ENCODE peak calls at places on chromosome 10, in six cellular contexts. One of them, this sample, is unnamed. For H3K4me1, the result is how much of the 10 kb centered on the place peaks cover.

GRCh38 chr10:49571419-49571818 is 32.5 kb upstream of the ERCC6 start:
- DNase-seq in adrenal gland: no peak
- DNase-seq in heart right ventricle: no peak
- DNase-seq in spleen: no peak
- DNase-seq in thoracic aorta: no peak
- DNase-seq in heart left ventricle: no peak
- DNase-seq in this sample: no peak

GRCh38 chr10:60283397-60283796 is 106.3 kb downstream of the ANK3 start:
- DNase-seq in thoracic aorta: no peak
- DNase-seq in spleen: no peak
- DNase-seq in adrenal gland: no peak
- DNase-seq in heart left ventricle: no peak
- DNase-seq in heart right ventricle: no peak
- DNase-seq in this sample: no peak

GRCh38 chr10:89074120-89074519 is 83.5 kb downstream of the FAS start:
- DNase-seq in spleen: no peak
- DNase-seq in heart left ventricle: peak
- DNase-seq in thoracic aorta: no peak
- DNase-seq in heart right ventricle: peak
- DNase-seq in adrenal gland: peak
- DNase-seq in this sample: no peak

GRCh38 chr10:17101257-17101909 is 28.2 kb downstream of the CUBN start:
- DNase-seq in spleen: no peak
- DNase-seq in thoracic aorta: no peak
- DNase-seq in heart left ventricle: no peak
- DNase-seq in heart right ventricle: no peak
- DNase-seq in adrenal gland: no peak
- DNase-seq in this sample: no peak

GRCh38 chr10:130750441-130750840 is 561.1 kb downstream of the TCERG1L start:
- DNase-seq in thoracic aorta: no peak
- DNase-seq in spleen: peak
- DNase-seq in heart right ventricle: no peak
- DNase-seq in adrenal gland: no peak
- DNase-seq in heart left ventricle: no peak
- DNase-seq in this sample: no peak

GRCh38 chr10:129767751-129768150 is 196.3 kb downstream of the EBF3 start:
- DNase-seq in heart left ventricle: peak
- DNase-seq in thoracic aorta: no peak
- DNase-seq in adrenal gland: no peak
- DNase-seq in heart right ventricle: no peak
- DNase-seq in spleen: peak
- DNase-seq in this sample: no peak

GRCh38 chr10:19876570-19876969 is 60.3 kb downstream of the PLXDC2 start:
- DNase-seq in adrenal gland: no peak
- DNase-seq in heart left ventricle: no peak
- DNase-seq in heart right ventricle: no peak
- DNase-seq in spleen: no peak
- DNase-seq in thoracic aorta: no peak
- DNase-seq in this sample: no peak

GRCh38 chr10:58177362-58177947 is 90.2 kb downstream of the IPMK start:
- DNase-seq in thoracic aorta: no peak
- DNase-seq in spleen: no peak
- DNase-seq in heart left ventricle: no peak
- DNase-seq in adrenal gland: no peak
- DNase-seq in heart right ventricle: no peak
- DNase-seq in this sample: no peak

GRCh38 chr10:68297264-68297663 is 34.6 kb upstream of the HNRNPH3 start:
- DNase-seq in spleen: no peak
- DNase-seq in thoracic aorta: no peak
- DNase-seq in adrenal gland: no peak
- DNase-seq in heart left ventricle: no peak
- DNase-seq in heart right ventricle: no peak
- DNase-seq in this sample: no peak

GRCh38 chr10:4100324-4100826 is 315.4 kb upstream of the KLF6 start:
- DNase-seq in spleen: no peak
- DNase-seq in adrenal gland: no peak
- DNase-seq in heart left ventricle: no peak
- DNase-seq in heart right ventricle: no peak
- DNase-seq in thoracic aorta: no peak
- DNase-seq in this sample: no peak

GRCh38 chr10:77784856-77785255 is 141.7 kb downstream of the DLG5 start:
- DNase-seq in heart right ventricle: no peak
- DNase-seq in adrenal gland: no peak
- DNase-seq in thoracic aorta: no peak
- DNase-seq in spleen: no peak
- DNase-seq in heart left ventricle: no peak
- DNase-seq in this sample: no peak

DNA sequence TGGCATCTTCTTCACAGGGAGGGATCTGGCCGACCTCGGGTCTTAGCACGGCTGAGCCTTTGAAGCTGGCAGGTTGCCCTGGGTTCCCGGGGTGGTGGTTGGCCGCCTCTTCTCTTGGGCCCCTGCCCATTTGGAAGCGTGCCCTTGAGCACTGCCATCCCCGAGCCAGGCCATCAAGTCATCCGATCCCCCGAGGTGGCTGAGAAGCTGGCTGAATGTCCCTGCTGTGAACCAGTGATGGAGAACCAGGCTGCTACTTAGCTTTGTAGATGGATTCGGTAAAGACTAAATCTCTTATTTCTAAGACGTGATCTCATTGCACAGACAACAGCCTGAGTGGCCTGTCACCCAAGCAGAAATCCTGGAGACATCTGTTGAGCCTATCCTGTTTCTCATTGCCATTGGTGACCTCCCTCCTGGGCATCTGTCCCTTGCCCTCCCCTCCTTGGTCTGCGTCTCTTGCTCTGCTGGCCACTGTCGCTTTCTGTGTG is 74.3 kb downstream of the GRK5 start:
- DNase-seq in spleen: peak
- DNase-seq in heart left ventricle: peak
- DNase-seq in thoracic aorta: peak
- DNase-seq in heart right ventricle: peak
- DNase-seq in adrenal gland: peak
- DNase-seq in this sample: no peak
- H3K4me1 ChIP-seq in spleen: half or more
- H3K4me1 ChIP-seq in heart left ventricle: half or more
- H3K4me1 ChIP-seq in thoracic aorta: half or more
- H3K4me1 ChIP-seq in heart right ventricle: half or more
- H3K4me1 ChIP-seq in adrenal gland: half or more
- H3K4me1 ChIP-seq in this sample: half or more

GRCh38 chr10:121065330-121065729 is 214.2 kb downstream of the WDR11 start:
- DNase-seq in heart right ventricle: no peak
- DNase-seq in heart left ventricle: no peak
- DNase-seq in adrenal gland: no peak
- DNase-seq in spleen: no peak
- DNase-seq in thoracic aorta: no peak
- DNase-seq in this sample: no peak

GRCh38 chr10:121069061-121069850 is 218.1 kb downstream of the WDR11 start:
- DNase-seq in heart left ventricle: no peak
- DNase-seq in spleen: no peak
- DNase-seq in adrenal gland: peak
- DNase-seq in heart right ventricle: no peak
- DNase-seq in thoracic aorta: no peak
- DNase-seq in this sample: no peak

GRCh38 chr10:121070671-121071070 is 219.5 kb downstream of the WDR11 start:
- DNase-seq in heart left ventricle: no peak
- DNase-seq in heart right ventricle: no peak
- DNase-seq in thoracic aorta: no peak
- DNase-seq in adrenal gland: no peak
- DNase-seq in spleen: no peak
- DNase-seq in this sample: no peak

GRCh38 chr10:121073743-121074142 is 222.6 kb downstream of the WDR11 start:
- DNase-seq in heart right ventricle: no peak
- DNase-seq in adrenal gland: no peak
- DNase-seq in heart left ventricle: no peak
- DNase-seq in spleen: no peak
- DNase-seq in thoracic aorta: no peak
- DNase-seq in this sample: no peak

DNA sequence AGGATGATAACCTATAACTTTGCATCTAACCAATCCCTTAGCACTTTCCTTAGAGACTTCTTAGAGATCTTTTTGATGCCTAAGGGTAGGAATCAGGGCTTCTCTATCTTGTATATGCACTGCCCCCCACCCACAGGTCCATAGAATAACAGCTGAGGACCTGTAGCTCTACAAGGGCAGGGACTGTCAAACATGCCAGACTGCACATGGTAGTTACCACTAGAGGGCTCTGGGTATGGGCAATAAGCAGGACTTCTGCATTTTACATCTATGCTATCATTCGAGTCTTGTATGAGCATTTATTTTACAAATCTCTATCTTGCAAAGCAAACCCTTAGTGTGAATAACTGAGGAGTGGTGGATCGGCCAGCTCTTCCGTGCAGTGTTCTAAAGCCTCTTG is 219.1 kb downstream of the WDR11 start:
- DNase-seq in heart left ventricle: no peak
- DNase-seq in thoracic aorta: no peak
- DNase-seq in adrenal gland: no peak
- DNase-seq in spleen: no peak
- DNase-seq in heart right ventricle: no peak
- DNase-seq in this sample: no peak
- TF ChIP-seq CTCF in heart left ventricle: no peak
- TF ChIP-seq CTCF in thoracic aorta: no peak
- TF ChIP-seq CTCF in adrenal gland: peak
- TF ChIP-seq CTCF in spleen: peak
- TF ChIP-seq CTCF in heart right ventricle: peak
- TF ChIP-seq CTCF in this sample: no peak

GRCh38 chr10:80502621-80503583 is 34.8 kb upstream of the SH2D4B start:
- DNase-seq in heart left ventricle: no peak
- DNase-seq in adrenal gland: no peak
- DNase-seq in spleen: peak
- DNase-seq in thoracic aorta: no peak
- DNase-seq in heart right ventricle: no peak
- DNase-seq in this sample: no peak
- H3K4me1 ChIP-seq in heart left ventricle: half or more
- H3K4me1 ChIP-seq in adrenal gland: half or more
- H3K4me1 ChIP-seq in spleen: half or more
- H3K4me1 ChIP-seq in thoracic aorta: half or more
- H3K4me1 ChIP-seq in heart right ventricle: half or more
- H3K4me1 ChIP-seq in this sample: half or more

GRCh38 chr10:103854687-103855423 is 521 bp downstream of the SH3PXD2A start:
- DNase-seq in spleen: peak
- DNase-seq in thoracic aorta: no peak
- DNase-seq in adrenal gland: no peak
- DNase-seq in heart left ventricle: peak
- DNase-seq in heart right ventricle: peak
- DNase-seq in this sample: no peak

GRCh38 chr10:103855852-103856496 is 598 bp upstream of the SH3PXD2A start:
- DNase-seq in heart right ventricle: no peak
- DNase-seq in spleen: no peak
- DNase-seq in adrenal gland: no peak
- DNase-seq in thoracic aorta: no peak
- DNase-seq in heart left ventricle: no peak
- DNase-seq in this sample: no peak

GRCh38 chr10:103854265-103854686 is 1.1 kb downstream of the SH3PXD2A start:
- DNase-seq in spleen: no peak
- DNase-seq in adrenal gland: no peak
- DNase-seq in thoracic aorta: no peak
- DNase-seq in heart right ventricle: peak
- DNase-seq in heart left ventricle: no peak
- DNase-seq in this sample: no peak

GRCh38 chr10:103856497-103857175 is 1.3 kb upstream of the SH3PXD2A start:
- DNase-seq in heart left ventricle: no peak
- DNase-seq in heart right ventricle: no peak
- DNase-seq in spleen: no peak
- DNase-seq in adrenal gland: no peak
- DNase-seq in thoracic aorta: no peak
- DNase-seq in this sample: no peak

GRCh38 chr10:103855424-103855823 is at the start of gene SH3PXD2A:
- DNase-seq in heart left ventricle: peak
- DNase-seq in spleen: peak
- DNase-seq in heart right ventricle: peak
- DNase-seq in thoracic aorta: no peak
- DNase-seq in adrenal gland: no peak
- DNase-seq in this sample: no peak
- TF ChIP-seq CTCF in heart left ventricle: no peak
- TF ChIP-seq CTCF in spleen: no peak
- TF ChIP-seq CTCF in heart right ventricle: peak
- TF ChIP-seq CTCF in thoracic aorta: no peak
- TF ChIP-seq CTCF in adrenal gland: peak
- TF ChIP-seq CTCF in this sample: no peak

GRCh38 chr10:102647433-102648268 is 3.4 kb downstream of the TRIM8 start:
- DNase-seq in spleen: no peak
- DNase-seq in thoracic aorta: no peak
- DNase-seq in adrenal gland: no peak
- DNase-seq in heart left ventricle: no peak
- DNase-seq in heart right ventricle: no peak
- DNase-seq in this sample: no peak
- H3K4me1 ChIP-seq in spleen: half or more
- H3K4me1 ChIP-seq in thoracic aorta: half or more
- H3K4me1 ChIP-seq in adrenal gland: half or more
- H3K4me1 ChIP-seq in heart left ventricle: half or more
- H3K4me1 ChIP-seq in heart right ventricle: half or more
- H3K4me1 ChIP-seq in this sample: half or more